ENCODE peak calls at places on chromosomes 13 and 19, in six cellular contexts. Q, I, N, B, E and V are unnamed samples.

GRCh38 chr19:38693380-38694223 is 46.2 kb downstream of the ACTN4 start:
- DNase-seq in B (no peak), N (no peak), E (no peak), Q (peak), I (peak), V (no peak)

GRCh38 chr13:95341441-95341840 is 40.2 kb upstream of the ABCC4 start:
- DNase-seq in I (peak), B (no peak), E (no peak), Q (peak), N (no peak), V (no peak)

GRCh38 chr13:32136716-32137115 is 105.1 kb downstream of the FRY start:
- DNase-seq in E (no peak), N (no peak), I (no peak), Q (no peak), B (no peak), V (no peak)

GRCh38 chr13:85314686-85315085 is 484.5 kb downstream of the SLITRK6 start:
- DNase-seq in B (no peak), Q (no peak), I (no peak), E (peak), N (no peak), V (no peak)

GRCh38 chr19:3357731-3358391 is 8.5 kb upstream of the NFIC start:
- DNase-seq in N (no peak), Q (no peak), I (no peak), B (no peak), E (peak), V (no peak)

GRCh38 chr13:62910541-62910940 is 1494.9 kb upstream of the PCDH20 start:
- DNase-seq in Q (no peak), E (no peak), B (no peak), I (no peak), N (no peak), V (no peak)

GRCh38 chr19:58569943-58570670 is 3.0 kb downstream of the MZF1 start:
- DNase-seq in E (no peak), N (no peak), Q (no peak), I (no peak), B (no peak), V (no peak)

GRCh38 chr19:45601524-45602522 is at the start of gene GPR4:
- DNase-seq in Q (peak), N (no peak), B (no peak), E (no peak), I (no peak), V (no peak)

GRCh38 chr13:112928958-112929777 is 39.8 kb upstream of the MCF2L start:
- DNase-seq in E (no peak), B (no peak), I (peak), N (no peak), Q (peak), V (no peak)

GRCh38 chr13:113837554-113838355 is 26.1 kb downstream of the GAS6 start:
- DNase-seq in Q (peak), E (peak), I (peak), B (peak), N (no peak), V (peak)

GRCh38 chr19:6801397-6802086 is 29.0 kb downstream of the VAV1 start:
- DNase-seq in E (peak), I (no peak), B (peak), Q (peak), N (peak), V (peak)

GRCh38 chr13:36788276-36788675 is 30.7 kb upstream of the RFXAP start:
- DNase-seq in B (no peak), E (no peak), I (peak), N (no peak), Q (peak), V (no peak)

GRCh38 chr13:113607477-113608245 is 23.1 kb downstream of the TFDP1 start:
- DNase-seq in Q (no peak), E (no peak), B (no peak), I (no peak), N (no peak), V (no peak)

GRCh38 chr13:23707674-23708073 is 137.5 kb downstream of the TNFRSF19 start:
- DNase-seq in I (peak), E (peak), B (no peak), N (no peak), Q (peak), V (no peak)

GRCh38 chr19:12779162-12779993 is 4.0 kb upstream of the HOOK2 start:
- DNase-seq in I (peak), B (peak), E (peak), Q (peak), N (no peak), V (no peak)

GRCh38 chr13:37225414-37226047 is 120.1 kb upstream of the CSNK1A1L start:
- DNase-seq in E (no peak), Q (peak), I (peak), B (no peak), N (no peak), V (no peak)

GRCh38 chr19:56477429-56478338 is 539 bp upstream of the ZNF667 start:
- DNase-seq in N (peak), I (peak), Q (peak), E (peak), B (peak), V (peak)

GRCh38 chr13:109595466-109595865 is 190.9 kb downstream of the IRS2 start:
- DNase-seq in N (no peak), Q (peak), E (no peak), B (no peak), I (peak), V (no peak)

GRCh38 chr13:106373304-106373988 is 162.0 kb downstream of the EFNB2 start:
- DNase-seq in B (no peak), N (no peak), Q (no peak), E (no peak), I (peak), V (no peak)

GRCh38 chr19:42042455-42043170 is 27.4 kb downstream of the GRIK5 start:
- DNase-seq in B (no peak), N (no peak), E (no peak), Q (no peak), I (no peak), V (no peak)

GRCh38 chr13:110015253-110015652 is 228.9 kb upstream of the IRS2 start:
- DNase-seq in Q (no peak), I (no peak), N (no peak), E (no peak), B (no peak), V (no peak)

GRCh38 chr13:19861762-19862161 is 1.7 kb downstream of the ZMYM5 start:
- DNase-seq in B (no peak), N (no peak), E (no peak), I (peak), Q (no peak), V (no peak)

GRCh38 chr13:47555235-47555634 is 445.8 kb downstream of the SUCLA2 start:
- DNase-seq in E (no peak), N (no peak), B (no peak), Q (no peak), I (no peak), V (no peak)

GRCh38 chr13:64793592-64793991 is 2436.5 kb downstream of the PCDH9 start:
- DNase-seq in E (no peak), N (no peak), B (no peak), I (no peak), Q (no peak), V (no peak)

GRCh38 chr19:988081-988480 is 3.9 kb downstream of the WDR18 start:
- DNase-seq in B (no peak), Q (no peak), N (no peak), E (no peak), I (no peak), V (no peak)

GRCh38 chr19:45016388-45017314 is 15.4 kb downstream of the RELB start:
- DNase-seq in N (peak), Q (peak), I (peak), E (peak), B (peak), V (peak)

GRCh38 chr13:53250272-53250875 is 221.8 kb downstream of the OLFM4 start:
- DNase-seq in E (peak), N (no peak), B (no peak), Q (peak), I (peak), V (peak)

GRCh38 chr19:29672933-29673336 is 7.7 kb downstream of the PLEKHF1 start:
- DNase-seq in I (no peak), Q (peak), B (no peak), E (no peak), N (peak), V (no peak)

GRCh38 chr19:54029930-54030490 is 33.7 kb downstream of the VSTM1 start:
- DNase-seq in I (peak), N (peak), Q (peak), B (peak), E (peak), V (peak)

GRCh38 chr13:25738342-25738771 is 313.5 kb downstream of the SHISA2 start:
- DNase-seq in B (no peak), I (peak), E (no peak), Q (no peak), N (no peak), V (no peak)

GRCh38 chr13:30872685-30873443 is 33.2 kb upstream of the MEDAG start:
- DNase-seq in B (no peak), I (peak), N (no peak), E (no peak), Q (peak), V (no peak)

GRCh38 chr19:16338470-16339360 is 14.1 kb downstream of the KLF2 start:
- DNase-seq in N (no peak), B (no peak), E (no peak), I (peak), Q (peak), V (no peak)

GRCh38 chr13:113207890-113208423 is 512 bp downstream of the PCID2 start:
- DNase-seq in Q (peak), E (no peak), B (no peak), N (no peak), I (peak), V (no peak)

GRCh38 chr13:33274264-33274663 is 11.3 kb downstream of the STARD13 start:
- DNase-seq in B (no peak), Q (no peak), E (no peak), I (no peak), N (no peak), V (no peak)

GRCh38 chr19:48552406-48553322 is 692 bp downstream of the SULT2B1 start:
- DNase-seq in I (no peak), E (no peak), B (no peak), Q (no peak), N (no peak), V (no peak)